ENCODE peak calls at places on chromosomes 4 and X, in four cellular contexts. One of them, this sample, is unnamed.

GRCh38 chrX:123830309-123830708 is 29.5 kb upstream of the XIAP start:
- DNase-seq in HCT116: no peak
- DNase-seq in SK-N-SH: no peak
- DNase-seq in GM12878: peak
- DNase-seq in this sample: no peak

GRCh38 chrX:10071451-10072163 is 85.2 kb upstream of the CLCN4 start:
- DNase-seq in HCT116: no peak
- DNase-seq in SK-N-SH: no peak
- DNase-seq in GM12878: no peak
- DNase-seq in this sample: no peak

GRCh38 chrX:72020204-72020603 is 109.6 kb downstream of the NHSL2 start:
- DNase-seq in HCT116: no peak
- DNase-seq in SK-N-SH: no peak
- DNase-seq in GM12878: no peak
- DNase-seq in this sample: no peak

GRCh38 chr4:170027181-170027829 is 1.1 kb upstream of the MFAP3L start:
- DNase-seq in HCT116: peak
- DNase-seq in SK-N-SH: peak
- DNase-seq in GM12878: peak
- DNase-seq in this sample: peak

GRCh38 chr4:162767090-162767489 is 399.6 kb downstream of the NAF1 start:
- DNase-seq in HCT116: no peak
- DNase-seq in SK-N-SH: no peak
- DNase-seq in GM12878: no peak
- DNase-seq in this sample: no peak

GRCh38 chr4:105472871-105473339 is 957 bp downstream of the PPA2 start:
- DNase-seq in HCT116: no peak
- DNase-seq in SK-N-SH: peak
- DNase-seq in GM12878: peak
- DNase-seq in this sample: no peak

GRCh38 chr4:1792832-1793495 is at the start of gene FGFR3:
- DNase-seq in HCT116: no peak
- DNase-seq in SK-N-SH: peak
- DNase-seq in GM12878: no peak
- DNase-seq in this sample: peak

GRCh38 chr4:105622269-105622668 is 69.8 kb downstream of the ARHGEF38 start:
- DNase-seq in HCT116: no peak
- DNase-seq in SK-N-SH: no peak
- DNase-seq in GM12878: no peak
- DNase-seq in this sample: no peak

GRCh38 chr4:153488719-153489384 is 22.7 kb downstream of the TMEM131L start:
- DNase-seq in HCT116: no peak
- DNase-seq in SK-N-SH: no peak
- DNase-seq in GM12878: peak
- DNase-seq in this sample: no peak

GRCh38 chr4:119136541-119136940 is 909 bp downstream of the MYOZ2 start:
- DNase-seq in HCT116: no peak
- DNase-seq in SK-N-SH: no peak
- DNase-seq in GM12878: no peak
- DNase-seq in this sample: no peak

GRCh38 chrX:105635794-105636193 is 186.5 kb upstream of the NRK start:
- DNase-seq in HCT116: no peak
- DNase-seq in SK-N-SH: no peak
- DNase-seq in GM12878: no peak
- DNase-seq in this sample: no peak

GRCh38 chrX:134753185-134754008 is 95.1 kb upstream of the PLAC1 start:
- DNase-seq in HCT116: no peak
- DNase-seq in SK-N-SH: no peak
- DNase-seq in GM12878: no peak
- DNase-seq in this sample: peak

GRCh38 chr4:77600521-77601451 is 4.8 kb upstream of the CXCL13 start:
- DNase-seq in HCT116: peak
- DNase-seq in SK-N-SH: peak
- DNase-seq in GM12878: no peak
- DNase-seq in this sample: peak

GRCh38 chr4:127155121-127155520 is 477.6 kb upstream of the INTU start:
- DNase-seq in HCT116: no peak
- DNase-seq in SK-N-SH: no peak
- DNase-seq in GM12878: no peak
- DNase-seq in this sample: no peak

GRCh38 chr4:127732623-127733199 is 2.5 kb downstream of the SLC25A31 start:
- DNase-seq in HCT116: peak
- DNase-seq in SK-N-SH: peak
- DNase-seq in GM12878: peak
- DNase-seq in this sample: peak

GRCh38 chr4:16450031-16450430 is 223.8 kb upstream of the TAPT1 start:
- DNase-seq in HCT116: no peak
- DNase-seq in SK-N-SH: no peak
- DNase-seq in GM12878: no peak
- DNase-seq in this sample: no peak

GRCh38 chr4:82797048-82797590 is 1.5 kb downstream of the SCD5 start:
- DNase-seq in HCT116: no peak
- DNase-seq in SK-N-SH: peak
- DNase-seq in GM12878: no peak
- DNase-seq in this sample: no peak

GRCh38 chrX:26442340-26442739 is 226.4 kb downstream of the MAGEB5 start:
- DNase-seq in HCT116: peak
- DNase-seq in SK-N-SH: peak
- DNase-seq in GM12878: no peak
- DNase-seq in this sample: peak

GRCh38 chrX:15382809-15383208 is 1.4 kb downstream of the VEGFD start:
- DNase-seq in HCT116: no peak
- DNase-seq in SK-N-SH: no peak
- DNase-seq in GM12878: no peak
- DNase-seq in this sample: no peak

GRCh38 chr4:153061971-153062370 is 125.8 kb downstream of the FHDC1 start:
- DNase-seq in HCT116: no peak
- DNase-seq in SK-N-SH: no peak
- DNase-seq in GM12878: no peak
- DNase-seq in this sample: no peak

GRCh38 chr4:176185068-176185467 is 10.3 kb downstream of the SPATA4 start:
- DNase-seq in HCT116: no peak
- DNase-seq in SK-N-SH: no peak
- DNase-seq in GM12878: no peak
- DNase-seq in this sample: no peak

GRCh38 chr4:168541608-168541953 is 44.7 kb downstream of the PALLD start:
- DNase-seq in HCT116: peak
- DNase-seq in SK-N-SH: no peak
- DNase-seq in GM12878: no peak
- DNase-seq in this sample: no peak

GRCh38 chr4:128601992-128602695 is 207.4 kb upstream of the JADE1 start:
- DNase-seq in HCT116: no peak
- DNase-seq in SK-N-SH: no peak
- DNase-seq in GM12878: no peak
- DNase-seq in this sample: no peak

GRCh38 chrX:150690126-150690525 is 3.1 kb upstream of the MTMR1 start:
- DNase-seq in HCT116: peak
- DNase-seq in SK-N-SH: no peak
- DNase-seq in GM12878: no peak
- DNase-seq in this sample: peak

GRCh38 chr4:71262161-71262560 is 76.7 kb upstream of the SLC4A4 start:
- DNase-seq in HCT116: no peak
- DNase-seq in SK-N-SH: no peak
- DNase-seq in GM12878: no peak
- DNase-seq in this sample: no peak

GRCh38 chr4:42104521-42104920 is 47.9 kb downstream of the BEND4 start:
- DNase-seq in HCT116: no peak
- DNase-seq in SK-N-SH: no peak
- DNase-seq in GM12878: no peak
- DNase-seq in this sample: no peak

GRCh38 chr4:5629542-5629941 is 78.8 kb downstream of the EVC2 start:
- DNase-seq in HCT116: no peak
- DNase-seq in SK-N-SH: no peak
- DNase-seq in GM12878: no peak
- DNase-seq in this sample: no peak

GRCh38 chr4:52983563-52984303 is 121.6 kb downstream of the RASL11B start:
- DNase-seq in HCT116: peak
- DNase-seq in SK-N-SH: peak
- DNase-seq in GM12878: no peak
- DNase-seq in this sample: peak

GRCh38 chr4:7194251-7195137 is 2.2 kb downstream of the SORCS2 start:
- DNase-seq in HCT116: no peak
- DNase-seq in SK-N-SH: peak
- DNase-seq in GM12878: no peak
- DNase-seq in this sample: no peak

GRCh38 chr4:123671633-123672404 is 275.2 kb downstream of the SPRY1 start:
- DNase-seq in HCT116: no peak
- DNase-seq in SK-N-SH: no peak
- DNase-seq in GM12878: peak
- DNase-seq in this sample: no peak

GRCh38 chr4:153205028-153205648 is 895 bp downstream of the TRIM2 start:
- DNase-seq in HCT116: no peak
- DNase-seq in SK-N-SH: no peak
- DNase-seq in GM12878: peak
- DNase-seq in this sample: peak

DNA sequence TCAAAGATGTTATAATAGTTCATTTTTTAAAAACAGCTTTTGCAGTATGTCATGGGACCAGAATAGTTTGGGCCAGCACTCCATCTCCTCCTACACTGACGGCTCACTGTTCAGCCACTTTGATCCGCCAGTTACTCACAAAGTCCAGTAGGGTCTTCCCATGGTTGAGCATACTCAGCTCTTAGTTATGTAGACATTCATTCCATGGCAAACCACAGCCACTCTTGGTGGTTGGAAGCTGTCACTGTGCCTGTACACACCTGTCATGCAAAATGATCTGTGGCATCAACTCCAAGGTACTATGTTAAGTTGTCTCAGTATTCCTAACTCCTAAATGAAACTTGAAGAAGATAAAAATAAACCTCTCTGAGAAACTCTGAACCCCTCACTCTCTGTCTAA is 127.2 kb downstream of the NR3C2 start:
- DNase-seq in HCT116: no peak
- DNase-seq in SK-N-SH: no peak
- DNase-seq in GM12878: no peak
- DNase-seq in this sample: no peak
- TF ChIP-seq JUND in HCT116: no peak
- TF ChIP-seq JUND in SK-N-SH: no peak
- TF ChIP-seq JUND in GM12878: no peak
- TF ChIP-seq JUND in this sample: no peak

GRCh38 chr4:8292388-8293107 is 23.0 kb downstream of the HTRA3 start:
- DNase-seq in HCT116: no peak
- DNase-seq in SK-N-SH: no peak
- DNase-seq in GM12878: no peak
- DNase-seq in this sample: no peak
- TF ChIP-seq JUND in HCT116: no peak
- TF ChIP-seq JUND in SK-N-SH: no peak
- TF ChIP-seq JUND in GM12878: no peak
- TF ChIP-seq JUND in this sample: no peak

GRCh38 chrX:35040871-35041270 is 98.3 kb downstream of the FAM47B start:
- DNase-seq in HCT116: no peak
- DNase-seq in SK-N-SH: no peak
- DNase-seq in GM12878: no peak
- DNase-seq in this sample: no peak
- TF ChIP-seq JUND in HCT116: no peak
- TF ChIP-seq JUND in SK-N-SH: no peak
- TF ChIP-seq JUND in GM12878: no peak
- TF ChIP-seq JUND in this sample: no peak

GRCh38 chr4:102692474-102692873 is 68.3 kb downstream of the MANBA start:
- DNase-seq in HCT116: no peak
- DNase-seq in SK-N-SH: no peak
- DNase-seq in GM12878: no peak
- DNase-seq in this sample: no peak

GRCh38 chr4:102694791-102695190 is 66.0 kb downstream of the MANBA start:
- DNase-seq in HCT116: no peak
- DNase-seq in SK-N-SH: no peak
- DNase-seq in GM12878: no peak
- DNase-seq in this sample: no peak

GRCh38 chr4:102693266-102693850 is 67.4 kb downstream of the MANBA start:
- DNase-seq in HCT116: no peak
- DNase-seq in SK-N-SH: no peak
- DNase-seq in GM12878: no peak
- DNase-seq in this sample: no peak

DNA sequence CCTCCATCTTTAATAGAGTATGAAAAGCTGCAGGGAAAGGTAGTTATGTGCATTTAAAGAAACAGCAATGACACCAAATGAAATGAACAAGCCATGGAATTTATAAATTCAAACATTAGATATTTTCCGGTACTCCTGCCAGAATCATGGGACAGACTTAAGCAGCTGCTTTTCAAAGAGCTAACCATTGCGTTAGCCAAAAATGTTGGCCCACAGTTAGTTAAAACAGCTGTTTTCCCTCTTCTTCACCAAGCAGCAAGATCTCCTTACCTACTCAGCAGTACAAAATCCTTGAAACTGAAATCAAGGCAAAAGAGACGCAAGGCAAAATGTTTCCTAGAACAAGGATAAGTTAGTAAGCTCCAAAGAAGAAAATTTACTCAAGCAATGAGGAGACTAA is 64.0 kb downstream of the MANBA start:
- DNase-seq in HCT116: no peak
- DNase-seq in SK-N-SH: no peak
- DNase-seq in GM12878: no peak
- DNase-seq in this sample: no peak
- TF ChIP-seq JUND in HCT116: no peak
- TF ChIP-seq JUND in SK-N-SH: no peak
- TF ChIP-seq JUND in GM12878: no peak
- TF ChIP-seq JUND in this sample: no peak

DNA sequence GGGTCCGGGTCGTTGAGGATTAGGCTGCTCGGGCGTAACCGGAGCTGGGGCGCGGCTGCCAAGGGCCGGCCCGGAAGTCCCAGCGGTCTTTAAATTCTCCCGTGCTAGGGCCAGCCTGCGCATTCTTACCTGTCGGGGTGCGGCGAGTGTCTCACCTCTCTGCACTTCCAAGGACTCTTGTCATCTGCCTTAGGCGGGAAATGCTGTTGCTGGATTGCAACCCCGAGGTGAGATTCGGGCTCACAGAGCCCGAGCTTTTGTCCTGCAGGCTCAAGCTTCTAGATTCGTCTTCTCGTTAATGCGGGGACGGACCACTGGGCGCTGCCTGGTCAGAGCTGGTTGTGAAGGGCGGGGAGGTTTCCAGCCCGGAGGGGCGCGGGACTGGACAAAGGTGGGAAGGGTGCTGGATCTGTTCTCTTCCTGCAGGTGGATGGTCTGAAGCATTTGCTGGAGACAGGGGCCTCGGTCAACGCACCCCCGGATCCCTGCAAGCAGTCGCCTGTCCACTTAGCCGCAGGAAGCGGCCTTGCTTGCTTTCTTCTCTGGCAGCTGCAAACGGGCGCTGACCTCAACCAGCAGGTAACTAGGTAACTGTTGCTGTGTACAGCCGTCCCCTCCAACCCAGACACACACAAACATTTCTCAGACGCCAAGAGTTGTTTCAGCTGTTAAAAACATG is at the start of gene ANKRD37:
- DNase-seq in HCT116: no peak
- DNase-seq in SK-N-SH: peak
- DNase-seq in GM12878: no peak
- DNase-seq in this sample: no peak
- TF ChIP-seq JUND in HCT116: no peak
- TF ChIP-seq JUND in SK-N-SH: no peak
- TF ChIP-seq JUND in GM12878: no peak
- TF ChIP-seq JUND in this sample: no peak